ENCODE peak calls at places on chromosomes 4 and X, in four cellular contexts. Q is HCT116, W is Panc1, S is HepG2. J is an unnamed sample.

GRCh38 chr4:10006236-10006603 is 15.1 kb downstream of the SLC2A9 start:
- ATAC-seq in Q (no peak), W (peak), S (peak), J (peak)

GRCh38 chr4:40417941-40418340 is 82.8 kb downstream of the CHRNA9 start:
- ATAC-seq in Q (no peak), W (no peak), S (peak), J (no peak)

GRCh38 chr4:55426518-55426917 is 30.8 kb downstream of the TMEM165 start:
- ATAC-seq in Q (no peak), W (no peak), S (peak), J (no peak)

GRCh38 chr4:58807843-58808605 is 1697.8 kb upstream of the IGFBP7 start:
- ATAC-seq in Q (no peak), W (no peak), S (no peak), J (no peak)

GRCh38 chr4:152187693-152188092 is 348.2 kb downstream of the FBXW7 start:
- ATAC-seq in Q (no peak), W (no peak), S (no peak), J (no peak)

GRCh38 chr4:11566440-11567022 is 137.8 kb upstream of the HS3ST1 start:
- ATAC-seq in Q (no peak), W (no peak), S (no peak), J (no peak)

GRCh38 chr4:5019796-5020195 is 538 bp upstream of the CYTL1 start:
- ATAC-seq in Q (no peak), W (no peak), S (no peak), J (no peak)

GRCh38 chr4:85515701-85516100 is 40.8 kb downstream of the ARHGAP24 start:
- ATAC-seq in Q (no peak), W (no peak), S (no peak), J (no peak)

GRCh38 chr4:166972071-166972470 is 262.2 kb downstream of the SPOCK3 start:
- ATAC-seq in Q (no peak), W (no peak), S (no peak), J (no peak)

GRCh38 chr4:3041192-3042142 is 32.9 kb downstream of the HTT-AS start:
- ATAC-seq in Q (no peak), W (no peak), S (peak), J (peak)

GRCh38 chrX:49185062-49185394 is 1.1 kb downstream of the PRICKLE3 start:
- ATAC-seq in Q (peak), W (peak), S (no peak), J (no peak)

GRCh38 chr4:122775987-122776836 is 43.7 kb downstream of the BBS12 start:
- ATAC-seq in Q (peak), W (peak), S (no peak), J (no peak)

GRCh38 chr4:3233391-3234071 is 15.4 kb upstream of the MSANTD1 start:
- ATAC-seq in Q (no peak), W (peak), S (no peak), J (no peak)

GRCh38 chrX:108664701-108665100 is 71.7 kb downstream of the IRS4 start:
- ATAC-seq in Q (no peak), W (no peak), S (no peak), J (no peak)

GRCh38 chr4:5128569-5128968 is 77.3 kb downstream of the STK32B start:
- ATAC-seq in Q (no peak), W (no peak), S (no peak), J (no peak)

GRCh38 chrX:13260598-13260997 is 59.3 kb downstream of the ATXN3L start:
- ATAC-seq in Q (no peak), W (no peak), S (no peak), J (no peak)

GRCh38 chr4:77783881-77784280 is 35.3 kb downstream of the CNOT6L start:
- ATAC-seq in Q (no peak), W (no peak), S (no peak), J (no peak)

GRCh38 chr4:176492648-176493302 is 173.0 kb downstream of the SPCS3 start:
- ATAC-seq in Q (no peak), W (no peak), S (no peak), J (no peak)

GRCh38 chr4:173745765-173746164 is 215.7 kb upstream of the HAND2 start:
- ATAC-seq in Q (no peak), W (no peak), S (no peak), J (no peak)

GRCh38 chr4:24666316-24666715 is 82.0 kb upstream of the DHX15 start:
- ATAC-seq in Q (no peak), W (no peak), S (no peak), J (no peak)

GRCh38 chrX:31099536-31100090 is 27.8 kb upstream of the FTHL17 start:
- ATAC-seq in Q (no peak), W (no peak), S (no peak), J (no peak)

GRCh38 chrX:2620576-2620975 is 70.5 kb upstream of the CD99 start:
- ATAC-seq in Q (no peak), W (no peak), S (no peak), J (no peak)

GRCh38 chrX:56763556-56764152 is 34.6 kb downstream of the NBDY start:
- ATAC-seq in Q (no peak), W (no peak), S (peak), J (peak)

GRCh38 chr4:38080061-38080531 is 119.9 kb downstream of the PTTG2 start:
- ATAC-seq in Q (no peak), W (no peak), S (no peak), J (no peak)

GRCh38 chr4:38080575-38080974 is 120.4 kb downstream of the PTTG2 start:
- ATAC-seq in Q (no peak), W (no peak), S (no peak), J (no peak)

GRCh38 chr4:38084984-38085383 is 124.8 kb downstream of the PTTG2 start:
- ATAC-seq in Q (no peak), W (no peak), S (no peak), J (no peak)

GRCh38 chr4:38085394-38086150 is 125.4 kb downstream of the PTTG2 start:
- ATAC-seq in Q (no peak), W (no peak), S (no peak), J (no peak)

DNA sequence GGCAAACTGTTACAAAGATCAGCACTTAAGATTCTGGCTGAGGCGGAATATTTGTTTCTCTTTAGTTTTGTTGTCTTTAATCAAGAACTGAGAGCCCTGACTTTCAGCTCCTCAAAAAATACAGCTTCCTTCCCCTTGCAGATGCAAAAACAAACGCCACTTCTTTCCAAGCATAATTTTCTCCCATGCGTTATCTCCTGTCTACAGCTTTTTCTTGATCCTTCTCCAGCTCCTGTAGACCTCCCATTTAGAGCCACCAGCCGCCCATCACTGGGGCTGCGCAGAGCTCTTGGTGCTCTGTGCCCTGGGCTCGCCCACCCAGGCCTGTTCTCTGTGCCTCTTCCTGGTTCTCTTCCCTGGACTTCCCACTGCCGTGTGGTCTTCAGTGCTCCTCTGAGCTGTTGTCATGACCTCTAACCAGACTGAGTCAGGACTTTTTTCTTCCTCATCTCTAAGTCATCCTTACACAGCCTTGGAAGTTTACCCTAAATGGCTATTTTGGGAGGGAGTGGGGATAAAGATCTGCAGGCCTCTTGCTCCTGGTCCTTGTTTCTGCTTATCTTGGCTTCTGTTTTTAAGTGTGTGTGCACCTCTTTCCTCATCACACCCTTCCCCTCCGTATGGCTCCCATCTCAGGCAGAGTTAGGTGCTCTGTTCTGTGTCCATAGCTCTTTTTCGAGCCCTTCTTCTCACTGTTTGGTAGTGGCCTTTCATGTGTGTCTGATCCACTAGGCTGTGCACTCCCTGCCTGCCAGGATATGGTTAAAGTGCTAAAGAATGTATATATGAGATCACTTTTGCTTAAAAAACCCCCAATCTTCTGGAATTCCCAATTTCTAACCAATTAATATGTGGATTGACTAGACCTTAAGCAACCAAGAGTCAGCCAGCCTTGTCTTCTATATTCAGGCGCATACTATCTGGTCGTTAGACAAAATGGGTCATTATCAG is 122.5 kb downstream of the PTTG2 start:
- ATAC-seq in Q (no peak), W (no peak), S (no peak), J (peak)
- TF ChIP-seq POLR2AphosphoS5 in Q (no peak), W (no peak), S (no peak), J (peak)

GRCh38 chrX:69020316-69020715 is 144.9 kb downstream of the PJA1 start:
- ATAC-seq in Q (no peak), W (no peak), S (no peak), J (no peak)

GRCh38 chrX:69019073-69019890 is 146.0 kb downstream of the PJA1 start:
- ATAC-seq in Q (no peak), W (no peak), S (no peak), J (no peak)

GRCh38 chrX:69021561-69021960 is 143.7 kb downstream of the PJA1 start:
- ATAC-seq in Q (no peak), W (no peak), S (no peak), J (no peak)

GRCh38 chrX:69022430-69022829 is 142.8 kb downstream of the PJA1 start:
- ATAC-seq in Q (no peak), W (no peak), S (no peak), J (no peak)

DNA sequence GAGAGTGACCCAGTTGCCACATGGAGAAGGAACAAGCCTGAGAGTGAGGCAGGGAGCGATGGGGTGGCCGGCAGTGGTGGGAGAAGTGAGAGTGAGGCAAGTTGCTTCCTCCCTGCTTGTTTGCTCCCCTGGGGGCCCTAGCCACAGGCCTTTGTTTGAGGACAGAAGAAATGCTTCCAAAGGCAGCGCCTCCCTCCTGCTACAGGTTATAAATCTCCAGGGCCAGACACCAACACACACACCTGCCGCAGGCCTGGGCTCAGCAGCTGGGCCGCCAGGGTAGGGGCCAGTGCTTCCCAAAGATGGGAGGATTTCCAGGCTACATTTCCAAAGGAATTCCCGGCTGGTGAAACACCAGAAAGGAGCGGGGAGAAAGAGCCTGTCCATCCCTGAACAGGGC is 144.2 kb downstream of the PJA1 start:
- ATAC-seq in Q (no peak), W (no peak), S (no peak), J (no peak)
- H3K27ac ChIP-seq in Q (no peak), W (no peak), S (no peak), J (no peak)

DNA sequence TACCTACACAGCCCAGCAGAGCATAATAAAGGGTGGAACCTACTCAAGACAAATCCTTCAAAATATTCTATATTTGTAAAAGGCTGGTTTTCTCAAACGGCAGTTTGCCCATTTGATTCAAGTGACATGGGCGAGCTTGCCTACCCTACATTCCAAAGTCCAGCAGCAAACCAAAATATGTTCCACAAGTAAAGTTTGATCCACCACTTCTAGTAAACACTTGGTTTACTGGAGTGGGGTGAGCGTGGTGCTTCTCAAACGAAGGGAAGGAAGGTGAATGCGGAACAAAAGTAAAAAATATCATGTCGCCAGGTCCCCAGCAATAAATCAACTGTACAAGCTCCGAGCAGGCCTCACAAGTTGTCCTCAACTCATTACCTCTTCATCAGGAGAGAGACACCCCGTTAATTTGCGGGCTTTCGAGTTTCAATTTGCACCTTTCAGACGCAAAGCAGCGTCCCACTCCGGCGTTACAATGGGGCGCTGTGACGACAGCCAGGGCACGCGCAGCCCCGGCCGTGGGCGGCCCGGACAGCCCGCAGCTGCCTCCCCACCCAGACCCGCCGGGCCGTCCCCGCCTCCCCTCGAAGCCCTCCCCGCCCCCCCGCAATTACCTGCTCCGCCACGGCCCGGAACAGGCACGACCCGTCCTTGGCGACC is 1.1 kb downstream of the OTUD4 start:
- ATAC-seq in Q (peak), W (peak), S (peak), J (peak)
- TF ChIP-seq POLR2AphosphoS5 in Q (peak), W (no peak), S (no peak), J (peak)

GRCh38 chr4:146506272-146506671 is 15.5 kb downstream of the SLC10A7 start:
- ATAC-seq in Q (no peak), W (no peak), S (no peak), J (no peak)

GRCh38 chr4:146510942-146511341 is 10.8 kb downstream of the SLC10A7 start:
- ATAC-seq in Q (no peak), W (no peak), S (no peak), J (no peak)

GRCh38 chr4:146511381-146511780 is 10.4 kb downstream of the SLC10A7 start:
- ATAC-seq in Q (no peak), W (no peak), S (no peak), J (no peak)

GRCh38 chr4:146507607-146508006 is 14.1 kb downstream of the SLC10A7 start:
- ATAC-seq in Q (no peak), W (no peak), S (no peak), J (no peak)

DNA sequence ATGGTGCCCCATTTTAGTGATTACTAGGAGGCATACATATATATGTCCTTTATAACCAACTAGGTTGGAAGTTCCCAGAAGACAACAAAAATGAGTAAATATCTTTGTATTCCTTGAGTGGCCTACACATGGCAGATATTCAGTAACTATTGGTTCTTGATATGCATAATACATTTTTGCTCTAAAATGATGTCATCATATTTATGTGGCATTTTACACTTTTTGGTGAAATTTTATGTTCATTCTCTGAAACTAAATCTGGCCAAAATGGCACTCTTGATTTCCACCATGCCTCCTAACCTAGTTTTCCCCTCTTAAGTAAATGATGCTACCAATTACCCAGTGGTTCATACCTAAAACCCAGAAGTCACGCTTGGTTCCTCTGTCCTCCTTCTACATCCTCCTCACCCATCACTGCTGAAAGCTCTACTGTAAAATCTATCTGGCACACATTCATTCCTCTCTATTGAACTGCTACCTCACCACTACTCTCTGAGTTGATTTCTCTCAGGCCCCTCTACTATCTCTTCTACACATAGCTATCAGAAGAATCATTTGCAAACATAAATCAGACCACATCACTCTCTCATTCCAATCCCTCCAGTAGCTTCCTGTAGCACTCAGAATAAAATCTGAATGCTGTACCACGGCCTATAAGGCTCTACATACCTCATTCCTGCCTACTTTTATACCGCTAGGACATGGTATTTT is 13.4 kb downstream of the SLC10A7 start:
- ATAC-seq in Q (no peak), W (no peak), S (no peak), J (no peak)
- H3K27ac ChIP-seq in Q (no peak), W (no peak), S (no peak), J (no peak)

GRCh38 chrX:115906881-115907280 is 263.7 kb upstream of the AGTR2 start:
- ATAC-seq in Q (no peak), W (no peak), S (no peak), J (no peak)
- TF ChIP-seq POLR2AphosphoS5 in Q (no peak), W (no peak), S (no peak), J (no peak)

GRCh38 chr4:6200922-6201362 is 593 bp upstream of the JAKMIP1 start:
- ATAC-seq in Q (no peak), W (no peak), S (peak), J (no peak)
- H3K27ac ChIP-seq in Q (no peak), W (no peak), S (no peak), J (no peak)

DNA sequence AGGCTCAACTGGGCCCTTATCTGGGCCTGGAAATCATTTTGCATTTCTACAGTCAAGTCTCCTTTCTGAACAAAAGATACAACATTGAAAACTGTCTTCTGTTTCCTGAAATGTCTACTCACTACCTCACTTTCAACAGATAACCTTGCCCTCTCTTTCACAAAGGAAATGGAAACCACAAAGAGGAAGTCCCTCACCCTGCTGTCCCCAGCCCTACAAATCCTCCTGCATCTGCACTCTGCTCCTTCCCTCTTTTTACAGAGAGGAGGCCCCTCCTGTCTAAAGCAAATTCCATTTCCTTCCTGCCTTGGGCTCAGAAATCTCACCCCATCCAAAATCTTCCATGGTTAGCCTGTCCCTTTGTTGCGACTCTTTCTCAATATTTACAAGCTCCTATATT is 24.8 kb upstream of the CYBB start:
- ATAC-seq in Q (no peak), W (no peak), S (no peak), J (peak)
- TF ChIP-seq POLR2AphosphoS5 in Q (no peak), W (no peak), S (no peak), J (no peak)

DNA sequence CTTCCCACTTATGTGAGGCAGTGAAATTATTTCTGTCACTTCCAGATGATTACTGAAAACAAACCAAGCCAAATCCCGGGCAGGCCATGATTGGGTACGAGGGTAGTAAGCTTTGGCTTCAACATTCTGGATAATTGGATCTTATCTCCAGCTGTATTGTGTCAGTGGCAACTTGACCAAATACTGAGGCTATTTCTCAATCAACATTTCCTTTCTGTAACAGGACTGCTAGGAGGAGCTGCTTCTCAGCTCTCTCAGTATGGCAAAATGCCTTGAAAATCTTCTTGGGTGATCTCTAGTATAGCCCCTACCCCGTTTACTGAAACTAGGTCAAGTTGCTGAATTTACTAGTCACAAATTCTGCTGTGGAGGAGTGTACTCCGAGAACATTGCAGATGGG is 169.3 kb upstream of the FRMPD4 start:
- ATAC-seq in Q (no peak), W (no peak), S (no peak), J (no peak)
- H3K27ac ChIP-seq in Q (no peak), W (no peak), S (no peak), J (no peak)

J was measured in gastroesophageal sphincter.